ENCODE peak calls at places on chromosomes 11 and 22, in six cellular contexts. A, W, G, T, D and X are unnamed samples.

GRCh38 chr11:64438986-64439771 is 80.2 kb downstream of the RPS6KA4 start:
- DNase-seq in A (no peak), W (no peak), G (no peak), T (no peak), D (no peak), X (peak)

GRCh38 chr22:44846726-44847275 is 94.4 kb downstream of the ARHGAP8 start:
- DNase-seq in A (no peak), W (no peak), G (no peak), T (no peak), D (no peak), X (no peak)

GRCh38 chr11:69355959-69356702 is 62.2 kb downstream of the MYEOV start:
- DNase-seq in A (no peak), W (no peak), G (no peak), T (no peak), D (no peak), X (no peak)

GRCh38 chr22:46536559-46537220 is 730 bp downstream of the CELSR1 start:
- DNase-seq in A (peak), W (no peak), G (no peak), T (no peak), D (no peak), X (no peak)

GRCh38 chr11:93491941-93492340 is 51.2 kb downstream of the SMCO4 start:
- DNase-seq in A (no peak), W (no peak), G (no peak), T (no peak), D (no peak), X (no peak)

GRCh38 chr22:29310863-29311339 is 4.5 kb downstream of the GAS2L1 start:
- DNase-seq in A (peak), W (peak), G (peak), T (peak), D (peak), X (peak)

GRCh38 chr11:35289821-35290220 is 129.5 kb downstream of the SLC1A2 start:
- DNase-seq in A (peak), W (no peak), G (no peak), T (no peak), D (no peak), X (no peak)

GRCh38 chr11:66639066-66639813 is 737 bp downstream of the RBM4 start:
- DNase-seq in A (peak), W (no peak), G (no peak), T (no peak), D (no peak), X (no peak)

GRCh38 chr11:47593934-47594855 is at the start of gene C1QTNF4:
- DNase-seq in A (no peak), W (no peak), G (no peak), T (no peak), D (no peak), X (no peak)

GRCh38 chr11:70914496-70914895 is 337.9 kb downstream of the SHANK2 start:
- DNase-seq in A (no peak), W (no peak), G (no peak), T (no peak), D (no peak), X (no peak)

GRCh38 chr11:79963886-79964660 is 523.2 kb upstream of the TENM4 start:
- DNase-seq in A (no peak), W (no peak), G (no peak), T (no peak), D (no peak), X (no peak)

GRCh38 chr11:84853841-84854497 is 773.2 kb downstream of the DLG2 start:
- DNase-seq in A (peak), W (peak), G (no peak), T (no peak), D (no peak), X (no peak)

GRCh38 chr11:68839953-68840641 is 1.6 kb downstream of the CPT1A start:
- DNase-seq in A (peak), W (peak), G (no peak), T (no peak), D (no peak), X (peak)

GRCh38 chr22:29715240-29715639 is 4.6 kb upstream of the CABP7 start:
- DNase-seq in A (no peak), W (no peak), G (no peak), T (no peak), D (no peak), X (no peak)

GRCh38 chr11:72229925-72230763 is 5.6 kb downstream of the INPPL1 start:
- DNase-seq in A (no peak), W (no peak), G (no peak), T (no peak), D (no peak), X (no peak)

GRCh38 chr22:40665312-40665711 is 14.0 kb upstream of the MCHR1 start:
- DNase-seq in A (peak), W (no peak), G (no peak), T (peak), D (peak), X (no peak)